ENCODE peak calls at places on chromosomes 3 and 15, in seven cellular contexts. One of them, this sample, is unnamed.

GRCh38 chr3:39180546-39181346 is 11.6 kb downstream of the XIRP1 start:
- DNase-seq in hepatocyte: peak; percentile 98
- DNase-seq in fibroblast of lung: peak; percentile 80
- DNase-seq in H9: peak; percentile 94
- DNase-seq in mesendoderm: peak; percentile 96
- DNase-seq in K562: peak; percentile 98
- DNase-seq in HCT116: peak; percentile 77
- DNase-seq in this sample: peak; percentile 71

GRCh38 chr3:16790432-16791379 is 94.0 kb upstream of the PLCL2 start:
- DNase-seq in HCT116: no peak
- DNase-seq in fibroblast of lung: no peak
- DNase-seq in mesendoderm: no peak
- DNase-seq in H9: no peak
- DNase-seq in K562: no peak
- DNase-seq in hepatocyte: no peak
- DNase-seq in this sample: no peak

GRCh38 chr3:70744536-70744935 is 432.1 kb upstream of the MDFIC2 start:
- DNase-seq in K562: no peak
- DNase-seq in mesendoderm: no peak
- DNase-seq in hepatocyte: no peak
- DNase-seq in H9: no peak
- DNase-seq in HCT116: no peak
- DNase-seq in fibroblast of lung: no peak
- DNase-seq in this sample: peak; percentile 95

GRCh38 chr15:63933522-63933921 is 99.8 kb upstream of the HERC1 start:
- DNase-seq in H9: no peak
- DNase-seq in mesendoderm: no peak
- DNase-seq in hepatocyte: no peak
- DNase-seq in fibroblast of lung: no peak
- DNase-seq in HCT116: peak; percentile 8
- DNase-seq in K562: no peak
- DNase-seq in this sample: no peak

GRCh38 chr15:78752492-78753358 is 58.5 kb downstream of the ADAMTS7 start:
- DNase-seq in hepatocyte: no peak
- DNase-seq in H9: no peak
- DNase-seq in HCT116: no peak
- DNase-seq in K562: no peak
- DNase-seq in mesendoderm: no peak
- DNase-seq in fibroblast of lung: no peak
- DNase-seq in this sample: no peak

GRCh38 chr15:64951777-64952418 is 37.8 kb downstream of the SPG21 start:
- DNase-seq in fibroblast of lung: no peak
- DNase-seq in K562: no peak
- DNase-seq in HCT116: no peak
- DNase-seq in hepatocyte: no peak
- DNase-seq in mesendoderm: no peak
- DNase-seq in H9: no peak
- DNase-seq in this sample: no peak

GRCh38 chr15:74519311-74519710 is 21.7 kb upstream of the ARID3B start:
- DNase-seq in HCT116: no peak
- DNase-seq in fibroblast of lung: peak; percentile 45
- DNase-seq in hepatocyte: no peak
- DNase-seq in mesendoderm: no peak
- DNase-seq in K562: no peak
- DNase-seq in H9: no peak
- DNase-seq in this sample: peak; percentile 40

GRCh38 chr15:94930945-94931344 is 699.6 kb downstream of the MCTP2 start:
- DNase-seq in HCT116: no peak
- DNase-seq in mesendoderm: no peak
- DNase-seq in K562: no peak
- DNase-seq in H9: no peak
- DNase-seq in fibroblast of lung: no peak
- DNase-seq in hepatocyte: no peak
- DNase-seq in this sample: no peak

GRCh38 chr3:66722675-66723074 is 221.9 kb upstream of the LRIG1 start:
- DNase-seq in fibroblast of lung: peak; percentile 91
- DNase-seq in K562: no peak
- DNase-seq in H9: no peak
- DNase-seq in mesendoderm: peak; percentile 7
- DNase-seq in HCT116: no peak
- DNase-seq in hepatocyte: no peak
- DNase-seq in this sample: peak; percentile 91

GRCh38 chr3:71031914-71032521 is 551.5 kb downstream of the FOXP1 start:
- DNase-seq in hepatocyte: no peak
- DNase-seq in HCT116: no peak
- DNase-seq in K562: no peak
- DNase-seq in mesendoderm: no peak
- DNase-seq in H9: no peak
- DNase-seq in fibroblast of lung: no peak
- DNase-seq in this sample: peak; percentile 49

GRCh38 chr3:146395164-146395563 is 74.2 kb downstream of the PLSCR2 start:
- DNase-seq in H9: no peak
- DNase-seq in mesendoderm: no peak
- DNase-seq in HCT116: no peak
- DNase-seq in K562: no peak
- DNase-seq in hepatocyte: no peak
- DNase-seq in fibroblast of lung: no peak
- DNase-seq in this sample: no peak

GRCh38 chr3:187919535-187919934 is 174.3 kb upstream of the BCL6 start:
- DNase-seq in H9: no peak
- DNase-seq in HCT116: no peak
- DNase-seq in K562: no peak
- DNase-seq in fibroblast of lung: no peak
- DNase-seq in hepatocyte: no peak
- DNase-seq in mesendoderm: no peak
- DNase-seq in this sample: no peak
- H3K4me2 ChIP-seq in H9: no peak overlapping the region
- H3K4me2 ChIP-seq in HCT116: no peak overlapping the region
- H3K4me2 ChIP-seq in K562: no peak overlapping the region
- H3K4me2 ChIP-seq in fibroblast of lung: no peak overlapping the region
- H3K4me2 ChIP-seq in hepatocyte: no peak overlapping the region
- H3K4me2 ChIP-seq in mesendoderm: no peak overlapping the region
- H3K4me2 ChIP-seq in this sample: no peak overlapping the region

GRCh38 chr15:66742286-66742685 is 40.2 kb downstream of the SMAD6 start:
- DNase-seq in hepatocyte: no peak
- DNase-seq in fibroblast of lung: no peak
- DNase-seq in mesendoderm: no peak
- DNase-seq in HCT116: no peak
- DNase-seq in K562: no peak
- DNase-seq in H9: no peak
- DNase-seq in this sample: no peak

GRCh38 chr15:66743703-66744536 is 41.9 kb downstream of the SMAD6 start:
- DNase-seq in K562: no peak
- DNase-seq in HCT116: no peak
- DNase-seq in fibroblast of lung: no peak
- DNase-seq in mesendoderm: no peak
- DNase-seq in hepatocyte: no peak
- DNase-seq in H9: no peak
- DNase-seq in this sample: no peak

GRCh38 chr15:66740802-66741201 is 38.8 kb downstream of the SMAD6 start:
- DNase-seq in fibroblast of lung: peak; percentile 53
- DNase-seq in K562: no peak
- DNase-seq in H9: no peak
- DNase-seq in HCT116: no peak
- DNase-seq in hepatocyte: peak; percentile 46
- DNase-seq in mesendoderm: no peak
- DNase-seq in this sample: peak; percentile 49

GRCh38 chr15:66743204-66743603 is 41.2 kb downstream of the SMAD6 start:
- DNase-seq in fibroblast of lung: no peak
- DNase-seq in HCT116: no peak
- DNase-seq in hepatocyte: no peak
- DNase-seq in mesendoderm: no peak
- DNase-seq in H9: no peak
- DNase-seq in K562: no peak
- DNase-seq in this sample: no peak

GRCh38 chr15:66741646-66742045 is 39.6 kb downstream of the SMAD6 start:
- DNase-seq in HCT116: no peak
- DNase-seq in K562: no peak
- DNase-seq in fibroblast of lung: no peak
- DNase-seq in hepatocyte: no peak
- DNase-seq in mesendoderm: no peak
- DNase-seq in H9: no peak
- DNase-seq in this sample: no peak
- H3K4me1 ChIP-seq in HCT116: peaks cover 20% of the 10 kb centered on the region
- H3K4me1 ChIP-seq in K562: no peaks in the 10 kb centered on the region
- H3K4me1 ChIP-seq in fibroblast of lung: peaks cover 26% of the 10 kb centered on the region
- H3K4me1 ChIP-seq in hepatocyte: peaks cover 37% of the 10 kb centered on the region
- H3K4me1 ChIP-seq in mesendoderm: peaks cover 21% of the 10 kb centered on the region
- H3K4me1 ChIP-seq in H9: peaks cover 14% of the 10 kb centered on the region
- H3K4me1 ChIP-seq in this sample: peaks cover 32% of the 10 kb centered on the region

GRCh38 chr3:197000211-197000610 is 29.4 kb downstream of the MELTF start:
- DNase-seq in H9: peak; percentile 18
- DNase-seq in HCT116: no peak
- DNase-seq in K562: no peak
- DNase-seq in mesendoderm: no peak
- DNase-seq in fibroblast of lung: no peak
- DNase-seq in hepatocyte: no peak
- DNase-seq in this sample: no peak
- H3K79me2 ChIP-seq in H9: no peaks in the 10 kb centered on the region
- H3K79me2 ChIP-seq in HCT116: no peaks in the 10 kb centered on the region
- H3K79me2 ChIP-seq in K562: no peaks in the 10 kb centered on the region
- H3K79me2 ChIP-seq in mesendoderm: no peaks in the 10 kb centered on the region
- H3K79me2 ChIP-seq in fibroblast of lung: no peaks in the 10 kb centered on the region
- H3K79me2 ChIP-seq in hepatocyte: no peaks in the 10 kb centered on the region
- H3K79me2 ChIP-seq in this sample: no peaks in the 10 kb centered on the region

DNA sequence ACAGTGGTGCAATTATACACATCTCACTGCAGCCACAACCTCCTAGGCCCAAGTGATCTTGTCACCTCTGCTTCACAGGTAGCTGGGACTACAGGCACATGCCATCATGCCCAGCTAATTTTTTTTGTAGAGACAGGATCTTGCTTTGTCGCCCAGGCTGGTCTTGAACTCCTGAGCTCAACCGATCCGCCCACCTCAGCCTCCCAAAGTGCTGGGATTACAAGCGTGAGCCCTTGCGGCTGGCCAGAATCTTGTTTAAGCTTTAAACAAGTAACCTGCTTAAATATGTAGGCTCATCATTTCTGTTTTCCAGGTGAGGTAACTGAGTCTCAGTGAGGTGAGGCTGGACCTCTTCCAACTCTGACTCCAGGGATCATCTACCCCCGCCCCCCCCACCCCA is 7.7 kb upstream of the PSTPIP1 start:
- DNase-seq in mesendoderm: no peak
- DNase-seq in hepatocyte: no peak
- DNase-seq in fibroblast of lung: no peak
- DNase-seq in H9: no peak
- DNase-seq in K562: no peak
- DNase-seq in HCT116: no peak
- DNase-seq in this sample: no peak
- H3K4me2 ChIP-seq in mesendoderm: no peak overlapping the region
- H3K4me2 ChIP-seq in hepatocyte: no peak overlapping the region
- H3K4me2 ChIP-seq in fibroblast of lung: no peak overlapping the region
- H3K4me2 ChIP-seq in H9: no peak overlapping the region
- H3K4me2 ChIP-seq in K562: no peak overlapping the region
- H3K4me2 ChIP-seq in HCT116: no peak overlapping the region
- H3K4me2 ChIP-seq in this sample: no peak overlapping the region

DNA sequence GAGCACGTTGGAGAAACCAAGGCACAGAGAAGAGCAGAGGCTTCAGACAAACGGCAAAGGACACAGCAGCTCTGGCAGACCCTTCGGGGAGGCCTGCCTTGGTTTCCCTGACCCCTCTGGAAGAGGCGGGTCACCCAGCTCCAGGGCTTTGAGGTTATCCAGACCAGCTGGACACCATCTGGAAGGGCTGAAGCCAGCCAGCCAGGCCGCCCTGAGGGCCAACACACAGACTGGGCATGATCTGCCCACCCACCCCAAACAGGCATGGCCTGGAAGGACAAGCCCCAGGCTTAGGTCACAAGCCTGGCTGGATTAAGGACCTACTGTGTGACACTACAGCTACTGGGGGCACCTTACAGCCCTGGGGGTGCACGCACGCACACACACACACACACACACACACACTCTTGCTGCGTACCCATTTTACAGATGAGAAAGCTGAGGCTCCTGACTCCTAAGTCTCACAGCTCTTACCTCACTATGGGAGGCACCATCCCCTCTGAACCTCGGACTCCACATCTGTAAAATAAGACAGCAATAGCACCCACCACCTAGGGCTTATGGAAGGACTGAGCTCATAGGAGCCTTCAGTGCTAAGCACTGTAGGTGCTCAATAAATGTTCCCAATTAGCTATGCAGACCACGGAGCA is 10.8 kb downstream of the PLXND1 start:
- DNase-seq in HCT116: no peak
- DNase-seq in fibroblast of lung: no peak
- DNase-seq in K562: no peak
- DNase-seq in H9: no peak
- DNase-seq in mesendoderm: no peak
- DNase-seq in hepatocyte: no peak
- DNase-seq in this sample: no peak
- H3K4me1 ChIP-seq in HCT116: no peaks in the 10 kb centered on the region
- H3K4me1 ChIP-seq in fibroblast of lung: peaks cover 79% of the 10 kb centered on the region
- H3K4me1 ChIP-seq in K562: peaks cover 32% of the 10 kb centered on the region
- H3K4me1 ChIP-seq in H9: peaks cover 8% of the 10 kb centered on the region
- H3K4me1 ChIP-seq in mesendoderm: peaks cover 37% of the 10 kb centered on the region
- H3K4me1 ChIP-seq in hepatocyte: peaks cover 62% of the 10 kb centered on the region
- H3K4me1 ChIP-seq in this sample: peaks cover 96% of the 10 kb centered on the region

GRCh38 chr3:134365766-134366065 is 8.5 kb downstream of the AMOTL2 start:
- DNase-seq in K562: no peak
- DNase-seq in HCT116: no peak
- DNase-seq in mesendoderm: no peak
- DNase-seq in H9: peak; percentile 19
- DNase-seq in fibroblast of lung: no peak
- DNase-seq in hepatocyte: no peak
- DNase-seq in this sample: no peak
- H3K79me2 ChIP-seq in K562: no peaks in the 10 kb centered on the region
- H3K79me2 ChIP-seq in HCT116: peaks cover 53% of the 10 kb centered on the region
- H3K79me2 ChIP-seq in mesendoderm: peaks cover 41% of the 10 kb centered on the region
- H3K79me2 ChIP-seq in H9: no peaks in the 10 kb centered on the region
- H3K79me2 ChIP-seq in fibroblast of lung: peaks cover 74% of the 10 kb centered on the region
- H3K79me2 ChIP-seq in hepatocyte: peaks cover 66% of the 10 kb centered on the region
- H3K79me2 ChIP-seq in this sample: peaks cover 64% of the 10 kb centered on the region

This sample was measured in endothelial cell of umbilical vein.